ENCODE peak calls at places on chromosome 11, in eight cellular contexts. One of them, this sample, is unnamed.

GRCh38 chr11:88324562-88325345 is 12.8 kb downstream of the CTSC start:
- DNase-seq in HCT116: no peak
- DNase-seq in ovary: no peak
- DNase-seq in endothelial cell of umbilical vein: peak; percentile 69
- DNase-seq in esophagus squamous epithelium: no peak
- DNase-seq in body of pancreas: no peak
- DNase-seq in naive thymus-derived CD4-positive, alpha-beta T cell: no peak
- DNase-seq in neuronal stem cell: no peak
- DNase-seq in this sample: no peak

GRCh38 chr11:17412488-17413180 is 24.2 kb upstream of the KCNJ11 start:
- DNase-seq in body of pancreas: no peak
- DNase-seq in HCT116: no peak
- DNase-seq in esophagus squamous epithelium: no peak
- DNase-seq in naive thymus-derived CD4-positive, alpha-beta T cell: no peak
- DNase-seq in neuronal stem cell: peak; percentile 56
- DNase-seq in ovary: no peak
- DNase-seq in endothelial cell of umbilical vein: no peak
- DNase-seq in this sample: no peak

GRCh38 chr11:2515401-2516275 is 70.8 kb downstream of the KCNQ1 start:
- DNase-seq in ovary: peak; percentile 5
- DNase-seq in esophagus squamous epithelium: no peak
- DNase-seq in endothelial cell of umbilical vein: no peak
- DNase-seq in HCT116: no peak
- DNase-seq in body of pancreas: peak; percentile 8
- DNase-seq in neuronal stem cell: no peak
- DNase-seq in naive thymus-derived CD4-positive, alpha-beta T cell: no peak
- DNase-seq in this sample: peak; percentile 42

GRCh38 chr11:72274435-72274834 is 30.5 kb upstream of the PHOX2A start:
- DNase-seq in body of pancreas: no peak
- DNase-seq in neuronal stem cell: no peak
- DNase-seq in HCT116: no peak
- DNase-seq in esophagus squamous epithelium: no peak
- DNase-seq in endothelial cell of umbilical vein: no peak
- DNase-seq in ovary: no peak
- DNase-seq in naive thymus-derived CD4-positive, alpha-beta T cell: no peak
- DNase-seq in this sample: no peak

GRCh38 chr11:72901374-72901773 is 87.2 kb downstream of the ATG16L2 start:
- DNase-seq in naive thymus-derived CD4-positive, alpha-beta T cell: no peak
- DNase-seq in esophagus squamous epithelium: no peak
- DNase-seq in neuronal stem cell: no peak
- DNase-seq in endothelial cell of umbilical vein: no peak
- DNase-seq in HCT116: no peak
- DNase-seq in body of pancreas: no peak
- DNase-seq in ovary: no peak
- DNase-seq in this sample: no peak

GRCh38 chr11:74025467-74026166 is 16.7 kb upstream of the UCP3 start:
- DNase-seq in naive thymus-derived CD4-positive, alpha-beta T cell: no peak
- DNase-seq in body of pancreas: no peak
- DNase-seq in neuronal stem cell: no peak
- DNase-seq in HCT116: no peak
- DNase-seq in esophagus squamous epithelium: no peak
- DNase-seq in ovary: no peak
- DNase-seq in endothelial cell of umbilical vein: peak; percentile 29
- DNase-seq in this sample: no peak

GRCh38 chr11:112877561-112877960 is 83.7 kb upstream of the NCAM1 start:
- DNase-seq in HCT116: no peak
- DNase-seq in endothelial cell of umbilical vein: no peak
- DNase-seq in body of pancreas: no peak
- DNase-seq in naive thymus-derived CD4-positive, alpha-beta T cell: no peak
- DNase-seq in esophagus squamous epithelium: no peak
- DNase-seq in ovary: no peak
- DNase-seq in neuronal stem cell: no peak
- DNase-seq in this sample: no peak

GRCh38 chr11:104343578-104343977 is 179.6 kb upstream of the PDGFD start:
- DNase-seq in HCT116: peak; percentile 31
- DNase-seq in endothelial cell of umbilical vein: peak; percentile 13
- DNase-seq in esophagus squamous epithelium: no peak
- DNase-seq in naive thymus-derived CD4-positive, alpha-beta T cell: no peak
- DNase-seq in body of pancreas: no peak
- DNase-seq in neuronal stem cell: no peak
- DNase-seq in ovary: no peak
- DNase-seq in this sample: no peak

GRCh38 chr11:93740031-93740801 is 1.1 kb downstream of the TAF1D start:
- DNase-seq in neuronal stem cell: no peak
- DNase-seq in body of pancreas: peak; percentile 45
- DNase-seq in esophagus squamous epithelium: no peak
- DNase-seq in endothelial cell of umbilical vein: peak; percentile 16
- DNase-seq in ovary: peak; percentile 30
- DNase-seq in HCT116: no peak
- DNase-seq in naive thymus-derived CD4-positive, alpha-beta T cell: no peak
- DNase-seq in this sample: no peak

GRCh38 chr11:105696000-105696399 is 86.1 kb downstream of the GRIA4 start:
- DNase-seq in naive thymus-derived CD4-positive, alpha-beta T cell: no peak
- DNase-seq in endothelial cell of umbilical vein: no peak
- DNase-seq in esophagus squamous epithelium: no peak
- DNase-seq in ovary: no peak
- DNase-seq in HCT116: no peak
- DNase-seq in neuronal stem cell: no peak
- DNase-seq in body of pancreas: no peak
- DNase-seq in this sample: no peak

GRCh38 chr11:43503417-43503816 is 144.7 kb downstream of the TTC17 start:
- DNase-seq in HCT116: no peak
- DNase-seq in esophagus squamous epithelium: no peak
- DNase-seq in ovary: no peak
- DNase-seq in endothelial cell of umbilical vein: no peak
- DNase-seq in naive thymus-derived CD4-positive, alpha-beta T cell: no peak
- DNase-seq in body of pancreas: no peak
- DNase-seq in neuronal stem cell: no peak
- DNase-seq in this sample: no peak

GRCh38 chr11:64358907-64359711 is at the start of gene RPS6KA4:
- DNase-seq in ovary: peak; percentile 74
- DNase-seq in body of pancreas: peak; percentile 62
- DNase-seq in naive thymus-derived CD4-positive, alpha-beta T cell: no peak
- DNase-seq in endothelial cell of umbilical vein: peak; percentile 60
- DNase-seq in esophagus squamous epithelium: no peak
- DNase-seq in neuronal stem cell: peak; percentile 57
- DNase-seq in HCT116: no peak
- DNase-seq in this sample: peak; percentile 71

DNA sequence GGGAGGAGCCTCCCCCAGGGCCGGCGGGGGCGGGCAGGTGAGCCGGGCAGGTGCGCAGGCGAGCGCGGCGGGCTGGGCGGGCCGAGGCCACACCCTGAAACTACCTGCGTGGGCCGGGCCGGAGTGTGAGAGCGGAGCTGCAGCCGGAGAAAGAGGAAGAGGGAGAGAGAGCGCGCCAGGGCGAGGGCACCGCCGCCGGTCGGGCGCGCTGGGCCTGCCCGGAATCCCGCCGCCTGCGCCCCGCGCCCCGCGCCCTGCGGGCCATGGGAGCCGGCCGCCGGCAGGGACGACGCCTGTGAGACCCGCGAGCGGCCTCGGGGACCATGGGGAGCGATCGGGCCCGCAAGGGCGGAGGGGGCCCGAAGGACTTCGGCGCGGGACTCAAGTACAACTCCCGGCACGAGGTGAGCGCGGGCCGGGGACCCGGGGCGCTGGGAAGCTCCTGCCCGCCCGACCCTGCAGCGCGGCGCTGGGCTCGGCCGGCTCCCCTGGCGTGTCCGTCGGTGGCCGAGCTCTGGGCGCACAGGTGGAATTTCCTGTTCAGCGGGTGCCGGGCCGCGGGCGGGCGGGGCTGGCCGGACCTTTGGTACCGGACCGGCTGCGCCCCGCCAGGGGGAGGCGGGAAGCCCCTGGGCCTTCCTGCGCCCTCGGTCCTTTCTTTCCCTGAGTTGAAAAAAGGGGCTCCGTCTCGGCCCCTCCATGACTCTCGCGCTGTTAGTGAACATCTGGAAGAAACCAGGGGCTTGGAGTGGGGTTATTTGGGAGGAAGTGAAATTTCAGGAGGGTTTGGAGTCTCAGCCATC is at the start of gene ST14:
- DNase-seq in esophagus squamous epithelium: no peak
- DNase-seq in HCT116: no peak
- DNase-seq in neuronal stem cell: no peak
- DNase-seq in naive thymus-derived CD4-positive, alpha-beta T cell: no peak
- DNase-seq in endothelial cell of umbilical vein: no peak
- DNase-seq in body of pancreas: peak; percentile 83
- DNase-seq in ovary: no peak
- DNase-seq in this sample: no peak
- H3K4me1 ChIP-seq in esophagus squamous epithelium: peaks cover 31% of the 10 kb centered on the region
- H3K4me1 ChIP-seq in HCT116: peaks cover 41% of the 10 kb centered on the region
- H3K4me1 ChIP-seq in neuronal stem cell: peaks cover 4% of the 10 kb centered on the region
- H3K4me1 ChIP-seq in naive thymus-derived CD4-positive, alpha-beta T cell: peaks cover 4% of the 10 kb centered on the region
- H3K4me1 ChIP-seq in endothelial cell of umbilical vein: no peaks in the 10 kb centered on the region
- H3K4me1 ChIP-seq in body of pancreas: peaks cover 44% of the 10 kb centered on the region
- H3K4me1 ChIP-seq in ovary: peaks cover 2% of the 10 kb centered on the region
- H3K4me1 ChIP-seq in this sample: no peaks in the 10 kb centered on the region

DNA sequence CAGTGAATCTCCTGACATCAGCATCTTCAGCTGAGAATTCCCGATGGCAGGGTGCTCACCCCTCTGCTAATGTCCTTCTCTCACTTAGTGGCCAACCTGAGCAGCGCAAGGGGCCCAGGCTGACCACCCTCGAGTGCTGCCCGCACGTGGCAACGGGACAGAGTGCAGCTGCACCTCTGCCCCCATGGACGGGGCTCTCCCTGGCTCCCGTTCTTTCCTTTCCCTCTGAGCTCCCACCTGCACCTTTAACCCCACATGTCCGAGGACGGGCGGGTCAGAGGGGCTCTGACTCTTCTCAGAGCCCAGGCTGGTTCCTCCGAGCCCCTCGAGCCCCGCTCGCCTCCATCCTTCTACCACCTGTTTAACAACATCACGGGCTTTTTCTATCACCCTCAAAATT is 19.8 kb downstream of the MOB2 start:
- DNase-seq in esophagus squamous epithelium: no peak
- DNase-seq in ovary: no peak
- DNase-seq in naive thymus-derived CD4-positive, alpha-beta T cell: no peak
- DNase-seq in endothelial cell of umbilical vein: no peak
- DNase-seq in neuronal stem cell: no peak
- DNase-seq in HCT116: no peak
- DNase-seq in body of pancreas: no peak
- DNase-seq in this sample: no peak
- H3K4me1 ChIP-seq in esophagus squamous epithelium: no peaks in the 10 kb centered on the region
- H3K4me1 ChIP-seq in ovary: peaks cover 2% of the 10 kb centered on the region
- H3K4me1 ChIP-seq in naive thymus-derived CD4-positive, alpha-beta T cell: no peaks in the 10 kb centered on the region
- H3K4me1 ChIP-seq in endothelial cell of umbilical vein: no peaks in the 10 kb centered on the region
- H3K4me1 ChIP-seq in neuronal stem cell: peaks cover 11% of the 10 kb centered on the region
- H3K4me1 ChIP-seq in HCT116: no peaks in the 10 kb centered on the region
- H3K4me1 ChIP-seq in body of pancreas: no peaks in the 10 kb centered on the region
- H3K4me1 ChIP-seq in this sample: no peaks in the 10 kb centered on the region

GRCh38 chr11:118622376-118623290 is 15.2 kb downstream of the PHLDB1 start:
- DNase-seq in body of pancreas: no peak
- DNase-seq in naive thymus-derived CD4-positive, alpha-beta T cell: no peak
- DNase-seq in neuronal stem cell: no peak
- DNase-seq in esophagus squamous epithelium: no peak
- DNase-seq in ovary: no peak
- DNase-seq in HCT116: peak; percentile 68
- DNase-seq in endothelial cell of umbilical vein: peak; percentile 32
- DNase-seq in this sample: peak; percentile 72

GRCh38 chr11:118623291-118623655 is 15.9 kb downstream of the PHLDB1 start:
- DNase-seq in ovary: no peak
- DNase-seq in body of pancreas: no peak
- DNase-seq in esophagus squamous epithelium: no peak
- DNase-seq in neuronal stem cell: no peak
- DNase-seq in endothelial cell of umbilical vein: peak; percentile 28
- DNase-seq in HCT116: no peak
- DNase-seq in naive thymus-derived CD4-positive, alpha-beta T cell: no peak
- DNase-seq in this sample: peak; percentile 60

GRCh38 chr11:118625976-118626375 is 18.6 kb downstream of the PHLDB1 start:
- DNase-seq in esophagus squamous epithelium: no peak
- DNase-seq in ovary: no peak
- DNase-seq in neuronal stem cell: no peak
- DNase-seq in endothelial cell of umbilical vein: no peak
- DNase-seq in HCT116: no peak
- DNase-seq in body of pancreas: no peak
- DNase-seq in naive thymus-derived CD4-positive, alpha-beta T cell: no peak
- DNase-seq in this sample: peak; percentile 33

GRCh38 chr11:118627566-118627965 is 20.2 kb downstream of the PHLDB1 start:
- DNase-seq in esophagus squamous epithelium: no peak
- DNase-seq in HCT116: no peak
- DNase-seq in ovary: no peak
- DNase-seq in neuronal stem cell: no peak
- DNase-seq in naive thymus-derived CD4-positive, alpha-beta T cell: no peak
- DNase-seq in endothelial cell of umbilical vein: no peak
- DNase-seq in body of pancreas: no peak
- DNase-seq in this sample: peak; percentile 44

GRCh38 chr11:118625036-118625690 is 17.7 kb downstream of the PHLDB1 start:
- DNase-seq in neuronal stem cell: no peak
- DNase-seq in endothelial cell of umbilical vein: no peak
- DNase-seq in ovary: no peak
- DNase-seq in HCT116: no peak
- DNase-seq in esophagus squamous epithelium: no peak
- DNase-seq in naive thymus-derived CD4-positive, alpha-beta T cell: no peak
- DNase-seq in body of pancreas: no peak
- DNase-seq in this sample: no peak
- H3K4me1 ChIP-seq in neuronal stem cell: peaks cover 25% of the 10 kb centered on the region
- H3K4me1 ChIP-seq in endothelial cell of umbilical vein: peaks cover 28% of the 10 kb centered on the region
- H3K4me1 ChIP-seq in ovary: peaks cover 17% of the 10 kb centered on the region
- H3K4me1 ChIP-seq in HCT116: peaks cover 50% of the 10 kb centered on the region
- H3K4me1 ChIP-seq in esophagus squamous epithelium: peaks cover 33% of the 10 kb centered on the region
- H3K4me1 ChIP-seq in naive thymus-derived CD4-positive, alpha-beta T cell: peaks cover 4% of the 10 kb centered on the region
- H3K4me1 ChIP-seq in body of pancreas: peaks cover 36% of the 10 kb centered on the region
- H3K4me1 ChIP-seq in this sample: peaks cover 65% of the 10 kb centered on the region

DNA sequence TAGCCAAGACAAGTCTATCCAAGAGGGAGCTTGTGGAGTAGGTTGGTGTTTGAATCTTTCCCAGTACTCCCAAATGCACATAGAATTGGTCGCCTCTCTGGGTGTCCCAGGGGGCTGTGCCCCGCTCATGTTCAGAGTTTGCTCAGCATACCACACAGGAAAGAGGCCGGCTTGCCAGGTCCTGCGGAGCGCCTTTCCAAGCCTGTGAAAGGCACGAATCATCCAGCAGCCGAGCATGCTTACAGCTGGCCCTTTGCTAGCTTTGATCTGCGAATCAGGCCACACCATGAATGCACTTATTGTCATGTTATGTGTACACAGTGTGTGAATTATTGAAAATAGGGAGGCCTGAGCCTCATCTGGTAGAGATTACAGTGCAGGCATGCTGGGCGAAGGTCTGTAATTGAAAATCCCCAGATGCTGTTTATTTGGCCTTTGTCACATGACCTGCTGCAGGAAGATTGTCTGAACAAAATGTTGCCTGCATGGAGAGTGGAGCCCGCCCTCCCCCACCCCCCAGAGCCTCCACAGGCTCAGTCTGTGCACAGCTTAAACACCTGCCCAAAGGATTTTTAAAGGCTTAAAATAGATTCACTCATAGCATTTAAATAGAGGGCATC is 163.3 kb upstream of the RASSF10 start:
- DNase-seq in body of pancreas: peak; percentile 67
- DNase-seq in endothelial cell of umbilical vein: peak; percentile 17
- DNase-seq in ovary: peak; percentile 49
- DNase-seq in naive thymus-derived CD4-positive, alpha-beta T cell: no peak
- DNase-seq in HCT116: no peak
- DNase-seq in neuronal stem cell: no peak
- DNase-seq in esophagus squamous epithelium: no peak
- DNase-seq in this sample: no peak
- H3K4me1 ChIP-seq in body of pancreas: peaks cover 71% of the 10 kb centered on the region
- H3K4me1 ChIP-seq in endothelial cell of umbilical vein: peaks cover 34% of the 10 kb centered on the region
- H3K4me1 ChIP-seq in ovary: peaks cover 20% of the 10 kb centered on the region
- H3K4me1 ChIP-seq in naive thymus-derived CD4-positive, alpha-beta T cell: no peaks in the 10 kb centered on the region
- H3K4me1 ChIP-seq in HCT116: peaks cover 25% of the 10 kb centered on the region
- H3K4me1 ChIP-seq in neuronal stem cell: peaks cover 35% of the 10 kb centered on the region
- H3K4me1 ChIP-seq in esophagus squamous epithelium: peaks cover 10% of the 10 kb centered on the region
- H3K4me1 ChIP-seq in this sample: peaks cover 78% of the 10 kb centered on the region

This sample was measured in psoas muscle.